ENCODE peak calls at places on chromosomes 13 and 19, in five cellular contexts. C is stimulated activated CD4-positive, alpha-beta T cell treated with anti-CD3 and anti-CD28 coated beads, Interleukin-1b, Interleukin-23, amount 100 ng/mL, for 1 hour; U is frontal cortex; M is mucosa of gallbladder; J is caudate nucleus. Y is an unnamed sample.

GRCh38 chr19:29040951-29041350 is 172.0 kb downstream of the UQCRFS1 start:
- DNase-seq in C (no peak), U (no peak), M (no peak), J (no peak), Y (no peak)

GRCh38 chr19:17379221-17379631 is 2.1 kb upstream of the PLVAP start:
- DNase-seq in C (no peak), U (no peak), M (no peak), J (no peak), Y (no peak)

GRCh38 chr13:74683411-74683810 is 549.2 kb upstream of the KLF12 start:
- DNase-seq in C (no peak), U (no peak), M (no peak), J (no peak), Y (no peak)

GRCh38 chr19:5018224-5019015 is 49.5 kb downstream of the KDM4B start:
- DNase-seq in C (no peak), U (no peak), M (no peak), J (no peak), Y (no peak)

GRCh38 chr19:2424686-2425621 is 2.4 kb downstream of the TIMM13 start:
- DNase-seq in C (no peak), U (peak), M (peak), J (no peak), Y (peak)

GRCh38 chr19:14871619-14872230 is 14.2 kb downstream of the OR7A17 start:
- DNase-seq in C (no peak), U (peak), M (no peak), J (no peak), Y (no peak)

GRCh38 chr19:5498817-5499535 is 43.8 kb downstream of the ZNRF4 start:
- DNase-seq in C (no peak), U (peak), M (no peak), J (peak), Y (no peak)

GRCh38 chr19:46529622-46530451 is 34.2 kb upstream of the PNMA8B start:
- DNase-seq in C (peak), U (peak), M (peak), J (peak), Y (peak)

GRCh38 chr13:113448545-113448884 is 4.8 kb downstream of the ADPRHL1 start:
- DNase-seq in C (no peak), U (no peak), M (no peak), J (no peak), Y (no peak)

GRCh38 chr13:45136741-45137500 is 16.6 kb downstream of the GTF2F2 start:
- DNase-seq in C (no peak), U (no peak), M (no peak), J (no peak), Y (no peak)

GRCh38 chr19:19338082-19338481 is 17.5 kb downstream of the MAU2 start:
- DNase-seq in C (no peak), U (no peak), M (no peak), J (no peak), Y (no peak)

GRCh38 chr13:76887070-76887563 is 912 bp upstream of the KCTD12 start:
- DNase-seq in C (no peak), U (no peak), M (no peak), J (no peak), Y (no peak)

GRCh38 chr19:55226273-55226672 is 2.3 kb downstream of the TMEM86B start:
- DNase-seq in C (no peak), U (no peak), M (no peak), J (no peak), Y (no peak)

GRCh38 chr19:35249848-35250711 is 1.3 kb downstream of the LSR start:
- DNase-seq in C (no peak), U (no peak), M (no peak), J (no peak), Y (no peak)

GRCh38 chr13:73477441-73477840 is 418.6 kb downstream of the KLF5 start:
- DNase-seq in C (no peak), U (no peak), M (no peak), J (no peak), Y (no peak)

GRCh38 chr13:46893221-46893620 is 3.6 kb downstream of the HTR2A start:
- DNase-seq in C (no peak), U (no peak), M (no peak), J (no peak), Y (no peak)

GRCh38 chr19:35031072-35031881 is 1.0 kb downstream of the SCN1B start:
- DNase-seq in C (no peak), U (peak), M (no peak), J (peak), Y (no peak)

GRCh38 chr13:19089315-19089714 is 92.3 kb downstream of the TUBA3C start:
- DNase-seq in C (no peak), U (no peak), M (no peak), J (no peak), Y (no peak)

GRCh38 chr13:20669162-20669561 is 34.3 kb upstream of the IL17D start:
- DNase-seq in C (no peak), U (no peak), M (no peak), J (no peak), Y (no peak)

GRCh38 chr19:8454218-8454617 is 9.4 kb downstream of the HNRNPM start:
- DNase-seq in C (no peak), U (no peak), M (no peak), J (no peak), Y (no peak)

GRCh38 chr19:3196933-3197205 is 11.1 kb downstream of the NCLN start:
- DNase-seq in C (no peak), U (no peak), M (no peak), J (no peak), Y (no peak)

GRCh38 chr13:80010846-80011245 is 330.1 kb downstream of the SPRY2 start:
- DNase-seq in C (no peak), U (no peak), M (no peak), J (peak), Y (no peak)

GRCh38 chr19:18488838-18489626 is 32.8 kb downstream of the ELL start:
- DNase-seq in C (no peak), U (peak), M (no peak), J (peak), Y (peak)

GRCh38 chr13:73708393-73708985 is 425.7 kb downstream of the KLF12 start:
- DNase-seq in C (no peak), U (peak), M (peak), J (peak), Y (no peak)

GRCh38 chr19:13764101-13764807 is at the start of gene MRI1:
- DNase-seq in C (no peak), U (peak), M (peak), J (peak), Y (no peak)

GRCh38 chr13:109204252-109204651 is 574.8 kb downstream of the MYO16 start:
- DNase-seq in C (no peak), U (no peak), M (no peak), J (no peak), Y (no peak)

GRCh38 chr19:50607874-50608785 is 31.6 kb downstream of the SYT3 start:
- DNase-seq in C (no peak), U (peak), M (peak), J (peak), Y (peak)

GRCh38 chr19:17762505-17763229 is 11.4 kb downstream of the FCHO1 start:
- DNase-seq in C (no peak), U (peak), M (no peak), J (peak), Y (no peak)